ENCODE peak calls at places on chromosomes 1 and 21, in nine cellular contexts. O is left lung; V is adrenal gland; X is epithelial cell of prostate; I is spleen; D is pancreas; E is naive thymus-derived CD4-positive, alpha-beta T cell; H is A673; U is neural progenitor cell. Y is an unnamed sample.

GRCh38 chr1:66325594-66326380 is 208.2 kb upstream of the SGIP1 start:
- DNase-seq in O (no peak), V (no peak), X (no peak), I (no peak), D (no peak), E (no peak), H (no peak), U (no peak), Y (no peak)

GRCh38 chr1:152107984-152108898 is 7.0 kb downstream of the TCHH start:
- DNase-seq in O (peak; percentile 79), V (peak; percentile 10), X (no peak), I (no peak), D (no peak), E (no peak), H (no peak), U (peak; percentile 4), Y (no peak)

GRCh38 chr1:208172389-208173140 is 71.6 kb downstream of the PLXNA2 start:
- DNase-seq in O (no peak), V (peak; percentile 5), X (no peak), I (no peak), D (no peak), E (no peak), H (no peak), U (no peak), Y (no peak)

GRCh38 chr1:115727706-115728249 is 40.7 kb downstream of the CASQ2 start:
- DNase-seq in O (peak; percentile 84), V (peak; percentile 64), X (peak; percentile 69), I (no peak), D (no peak), E (no peak), H (peak; percentile 10), U (peak; percentile 25), Y (no peak)

GRCh38 chr21:46077674-46078101 is 20.2 kb upstream of the COL6A2 start:
- DNase-seq in O (peak; percentile 56), V (no peak), X (no peak), I (peak; percentile 48), D (no peak), E (no peak), H (no peak), U (no peak), Y (no peak)

GRCh38 chr1:38806090-38806489 is 53.5 kb downstream of the RRAGC start:
- DNase-seq in O (no peak), V (no peak), X (no peak), I (no peak), D (no peak), E (no peak), H (no peak), U (no peak), Y (no peak)

GRCh38 chr1:2318294-2319278 is 72.8 kb downstream of the MORN1 start:
- DNase-seq in O (no peak), V (no peak), X (no peak), I (no peak), D (no peak), E (no peak), H (no peak), U (no peak), Y (no peak)

GRCh38 chr21:45950740-45951515 is 30.6 kb upstream of the COL6A1 start:
- DNase-seq in O (peak; percentile 75), V (no peak), X (no peak), I (no peak), D (peak; percentile 84), E (no peak), H (peak; percentile 85), U (no peak), Y (no peak)

GRCh38 chr1:239570878-239571277 is 184.5 kb downstream of the CHRM3 start:
- DNase-seq in O (no peak), V (no peak), X (no peak), I (no peak), D (no peak), E (no peak), H (no peak), U (no peak), Y (no peak)
- H3K27ac ChIP-seq in O (no peak overlapping the region), V (no peak overlapping the region), X (no peak overlapping the region), I (no peak overlapping the region), D (no peak overlapping the region), E (no peak overlapping the region), H (no peak overlapping the region), U (no peak overlapping the region), Y (no peak overlapping the region)

DNA sequence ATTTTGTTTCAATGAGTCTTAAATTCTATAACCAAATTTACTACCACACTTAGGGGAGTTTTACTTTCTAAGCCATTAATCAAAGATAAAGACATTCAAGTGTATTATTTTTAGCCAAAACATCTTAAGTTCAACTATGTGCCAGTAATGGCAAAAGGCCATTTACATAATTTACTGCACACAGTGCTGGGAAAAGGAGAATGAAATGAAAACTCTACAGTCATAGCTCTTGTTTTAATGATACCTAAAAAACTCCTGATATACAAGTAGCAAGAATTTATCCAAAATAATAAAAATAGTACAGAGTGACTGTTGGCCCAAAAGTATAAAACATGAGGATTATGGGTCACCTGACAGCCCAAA is 42.4 kb upstream of the C1orf198 start:
- DNase-seq in O (no peak), V (no peak), X (no peak), I (no peak), D (no peak), E (no peak), H (no peak), U (no peak), Y (no peak)
- H3K27ac ChIP-seq in O (no peak overlapping the region), V (no peak overlapping the region), X (no peak overlapping the region), I (no peak overlapping the region), D (no peak overlapping the region), E (no peak overlapping the region), H (no peak overlapping the region), U (no peak overlapping the region), Y (no peak overlapping the region)

GRCh38 chr1:225757927-225758460 is 19.6 kb upstream of the SRP9 start:
- DNase-seq in O (no peak), V (no peak), X (no peak), I (peak; percentile 17), D (no peak), E (no peak), H (no peak), U (no peak), Y (no peak)

GRCh38 chr1:225750865-225751824 is 26.5 kb upstream of the SRP9 start:
- DNase-seq in O (no peak), V (no peak), X (no peak), I (peak; percentile 54), D (no peak), E (no peak), H (no peak), U (no peak), Y (no peak)

GRCh38 chr1:225754940-225755635 is 22.5 kb upstream of the SRP9 start:
- DNase-seq in O (no peak), V (peak; percentile 88), X (no peak), I (peak; percentile 74), D (no peak), E (no peak), H (no peak), U (no peak), Y (peak; percentile 94)

GRCh38 chr1:225752245-225752644 is 25.4 kb upstream of the SRP9 start:
- DNase-seq in O (no peak), V (no peak), X (no peak), I (no peak), D (no peak), E (no peak), H (no peak), U (no peak), Y (no peak)

DNA sequence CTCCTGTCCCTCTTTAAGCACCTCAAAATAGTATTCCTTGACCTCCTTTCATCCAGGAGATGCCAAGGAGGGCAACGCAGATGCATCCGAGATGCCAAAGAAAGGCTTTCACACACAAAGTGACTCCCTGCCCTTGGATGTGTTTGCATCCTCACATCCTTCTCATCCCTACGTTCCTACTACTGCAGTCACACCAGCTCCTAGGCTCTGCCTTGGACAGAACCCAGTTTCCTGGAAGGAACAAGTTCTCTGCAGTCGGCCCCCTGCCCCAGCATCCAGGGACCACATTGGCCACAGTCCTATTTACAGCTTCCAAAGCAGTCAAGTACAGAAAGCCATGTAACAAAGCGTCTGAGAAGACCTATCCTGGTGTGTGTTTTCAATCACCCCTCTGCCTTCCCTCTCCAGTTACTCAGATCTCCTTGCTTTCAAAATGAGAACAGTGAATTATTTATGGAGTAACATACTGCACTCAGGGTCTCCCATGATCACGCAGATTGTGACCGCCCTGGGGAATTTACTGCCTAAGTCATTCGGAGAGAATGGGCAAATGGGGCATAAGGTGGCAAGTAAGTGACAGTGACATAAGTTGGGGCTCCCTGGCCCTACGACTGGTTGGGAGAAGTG is 21.8 kb upstream of the SRP9 start:
- DNase-seq in O (no peak), V (no peak), X (no peak), I (peak; percentile 16), D (no peak), E (no peak), H (no peak), U (no peak), Y (no peak)
- H3K27ac ChIP-seq in O (peak overlapping the region; percentile 42), V (peak overlapping the region; percentile 17), X (no peak overlapping the region), I (peak overlapping the region; percentile 60), D (peak overlapping the region; percentile 12), E (no peak overlapping the region), H (no peak overlapping the region), U (no peak overlapping the region), Y (peak overlapping the region; percentile 37)

DNA sequence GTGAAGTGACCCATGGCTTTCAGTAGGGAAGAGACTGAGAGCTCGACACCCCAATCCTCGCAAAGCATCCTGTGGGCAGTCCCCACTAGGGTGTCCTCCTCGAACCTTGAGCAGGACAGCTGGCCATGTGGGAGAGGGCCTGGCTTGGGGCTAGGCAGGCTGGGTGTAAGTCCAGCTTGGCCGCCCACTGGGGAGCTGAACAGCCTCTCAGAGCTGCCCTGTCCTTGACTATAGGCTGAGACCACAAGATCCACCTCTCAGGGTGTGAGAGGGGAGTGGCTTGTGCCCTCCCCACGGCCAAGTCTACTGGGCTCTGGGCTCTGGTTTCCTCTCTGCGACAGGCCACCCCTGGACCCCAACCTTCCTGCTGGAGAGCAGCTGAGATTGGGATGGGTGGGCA is 282.8 kb downstream of the PTPRU start:
- DNase-seq in O (no peak), V (no peak), X (no peak), I (peak; percentile 45), D (no peak), E (no peak), H (no peak), U (no peak), Y (no peak)
- H3K27ac ChIP-seq in O (no peak overlapping the region), V (no peak overlapping the region), X (no peak overlapping the region), I (no peak overlapping the region), D (no peak overlapping the region), E (no peak overlapping the region), H (no peak overlapping the region), U (no peak overlapping the region), Y (no peak overlapping the region)

GRCh38 chr1:153921080-153921802 is 1.5 kb downstream of the GATAD2B start:
- DNase-seq in O (no peak), V (no peak), X (no peak), I (no peak), D (no peak), E (no peak), H (no peak), U (no peak), Y (no peak)
- H3K27ac ChIP-seq in O (no peak overlapping the region), V (no peak overlapping the region), X (peak overlapping the region; percentile 88), I (peak overlapping the region; percentile 92), D (no peak overlapping the region), E (peak overlapping the region; percentile 80), H (peak overlapping the region; percentile 77), U (peak overlapping the region; percentile 97), Y (peak overlapping the region; percentile 92)

Y was measured in cardiac muscle cell.